ENCODE peak calls at places on chromosome 18, in four cellular contexts. One of them, this sample, is unnamed.

GRCh38 chr18:48613589-48613988 is 74.8 kb downstream of the CTIF start:
- DNase-seq in A549: no peak
- DNase-seq in HCT116: no peak
- DNase-seq in IMR-90: peak; percentile 49
- DNase-seq in this sample: no peak

GRCh38 chr18:34947711-34948125 is 93.5 kb upstream of the MAPRE2 start:
- DNase-seq in A549: no peak
- DNase-seq in HCT116: no peak
- DNase-seq in IMR-90: peak; percentile 65
- DNase-seq in this sample: no peak

GRCh38 chr18:24771300-24771699 is 310.9 kb downstream of the HRH4 start:
- DNase-seq in A549: no peak
- DNase-seq in HCT116: no peak
- DNase-seq in IMR-90: peak; percentile 54
- DNase-seq in this sample: no peak

GRCh38 chr18:68623342-68623741 is 91.6 kb downstream of the TMX3 start:
- DNase-seq in A549: peak; percentile 15
- DNase-seq in HCT116: peak; percentile 16
- DNase-seq in IMR-90: peak; percentile 84
- DNase-seq in this sample: peak; percentile 16

GRCh38 chr18:50297621-50298442 is 10.3 kb upstream of the CXXC1 start:
- DNase-seq in A549: no peak
- DNase-seq in HCT116: no peak
- DNase-seq in IMR-90: peak; percentile 61
- DNase-seq in this sample: peak; percentile 75

GRCh38 chr18:6648581-6648980 is 80.9 kb upstream of the ARHGAP28 start:
- DNase-seq in A549: no peak
- DNase-seq in HCT116: no peak
- DNase-seq in IMR-90: peak; percentile 53
- DNase-seq in this sample: no peak

GRCh38 chr18:76524900-76525698 is 30.1 kb upstream of the ZNF516 start:
- DNase-seq in A549: peak; percentile 46
- DNase-seq in HCT116: no peak
- DNase-seq in IMR-90: peak; percentile 68
- DNase-seq in this sample: no peak

GRCh38 chr18:65769653-65770052 is 18.8 kb downstream of the CDH7 start:
- DNase-seq in A549: no peak
- DNase-seq in HCT116: no peak
- DNase-seq in IMR-90: no peak
- DNase-seq in this sample: no peak

GRCh38 chr18:3261393-3262233 is at the start of gene MYL12B:
- DNase-seq in A549: peak; percentile 43
- DNase-seq in HCT116: peak; percentile 62
- DNase-seq in IMR-90: peak; percentile 68
- DNase-seq in this sample: peak; percentile 88

GRCh38 chr18:60554961-60555360 is 182.4 kb upstream of the MC4R start:
- DNase-seq in A549: no peak
- DNase-seq in HCT116: no peak
- DNase-seq in IMR-90: no peak
- DNase-seq in this sample: no peak

GRCh38 chr18:49301608-49302007 is 158.8 kb downstream of the DYM start:
- DNase-seq in A549: no peak
- DNase-seq in HCT116: no peak
- DNase-seq in IMR-90: no peak
- DNase-seq in this sample: no peak

GRCh38 chr18:3060667-3061580 is 48.0 kb upstream of the LPIN2 start:
- DNase-seq in A549: no peak
- DNase-seq in HCT116: no peak
- DNase-seq in IMR-90: no peak
- DNase-seq in this sample: peak; percentile 29

GRCh38 chr18:78979682-78980278 is at the start of gene SALL3:
- DNase-seq in A549: no peak
- DNase-seq in HCT116: no peak
- DNase-seq in IMR-90: no peak
- DNase-seq in this sample: no peak

GRCh38 chr18:37502036-37502435 is 63.6 kb downstream of the CELF4 start:
- DNase-seq in A549: no peak
- DNase-seq in HCT116: no peak
- DNase-seq in IMR-90: no peak
- DNase-seq in this sample: no peak

GRCh38 chr18:22465859-22466602 is 48.3 kb upstream of the CTAGE1 start:
- DNase-seq in A549: peak; percentile 69
- DNase-seq in HCT116: peak; percentile 73
- DNase-seq in IMR-90: peak; percentile 98
- DNase-seq in this sample: no peak

GRCh38 chr18:35730738-35731370 is 149.3 kb downstream of the GALNT1 start:
- DNase-seq in A549: no peak
- DNase-seq in HCT116: no peak
- DNase-seq in IMR-90: peak; percentile 4
- DNase-seq in this sample: no peak

GRCh38 chr18:8498905-8499304 is 110.3 kb upstream of the RAB12 start:
- DNase-seq in A549: no peak
- DNase-seq in HCT116: no peak
- DNase-seq in IMR-90: no peak
- DNase-seq in this sample: no peak

GRCh38 chr18:43213816-43214215 is 63.5 kb downstream of the SYT4 start:
- DNase-seq in A549: no peak
- DNase-seq in HCT116: no peak
- DNase-seq in IMR-90: no peak
- DNase-seq in this sample: no peak

GRCh38 chr18:13809025-13809384 is 14.9 kb upstream of the MC5R start:
- DNase-seq in A549: no peak
- DNase-seq in HCT116: no peak
- DNase-seq in IMR-90: no peak
- DNase-seq in this sample: no peak
- H3K27ac ChIP-seq in A549: no peak overlapping the region
- H3K27ac ChIP-seq in HCT116: no peak overlapping the region
- H3K27ac ChIP-seq in IMR-90: no peak overlapping the region
- H3K27ac ChIP-seq in this sample: no peak overlapping the region

DNA sequence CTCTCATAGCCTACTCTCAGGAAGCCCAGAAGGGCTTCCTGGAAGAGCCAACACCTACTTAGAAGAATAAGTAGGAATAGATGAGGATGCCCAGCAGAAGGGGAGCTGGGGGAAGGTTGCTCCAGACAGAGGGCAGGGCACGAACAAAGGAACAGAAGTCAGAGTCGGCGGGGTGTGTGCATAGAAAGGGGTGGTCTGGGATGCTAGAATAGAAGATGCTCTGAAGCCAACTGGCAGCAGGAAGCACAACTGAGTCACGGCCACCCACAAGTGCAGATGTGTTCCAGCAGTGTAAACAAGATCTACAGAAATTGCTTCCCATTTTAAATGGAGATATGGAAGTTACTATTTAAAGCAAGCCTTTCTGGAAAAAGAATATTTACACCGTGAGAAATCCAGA is 131.0 kb downstream of the ZNF532 start:
- DNase-seq in A549: no peak
- DNase-seq in HCT116: no peak
- DNase-seq in IMR-90: no peak
- DNase-seq in this sample: no peak
- H3K4me1 ChIP-seq in A549: peaks cover 66% of the 10 kb centered on the region
- H3K4me1 ChIP-seq in HCT116: peaks cover 46% of the 10 kb centered on the region
- H3K4me1 ChIP-seq in IMR-90: peaks cover 11% of the 10 kb centered on the region
- H3K4me1 ChIP-seq in this sample: peaks cover 15% of the 10 kb centered on the region

GRCh38 chr18:1053654-1054315 is 149.1 kb downstream of the ADCYAP1 start:
- DNase-seq in A549: no peak
- DNase-seq in HCT116: no peak
- DNase-seq in IMR-90: no peak
- DNase-seq in this sample: no peak
- H3K4me2 ChIP-seq in A549: no peak overlapping the region
- H3K4me2 ChIP-seq in HCT116: no peak overlapping the region
- H3K4me2 ChIP-seq in IMR-90: no peak overlapping the region
- H3K4me2 ChIP-seq in this sample: no peak overlapping the region

DNA sequence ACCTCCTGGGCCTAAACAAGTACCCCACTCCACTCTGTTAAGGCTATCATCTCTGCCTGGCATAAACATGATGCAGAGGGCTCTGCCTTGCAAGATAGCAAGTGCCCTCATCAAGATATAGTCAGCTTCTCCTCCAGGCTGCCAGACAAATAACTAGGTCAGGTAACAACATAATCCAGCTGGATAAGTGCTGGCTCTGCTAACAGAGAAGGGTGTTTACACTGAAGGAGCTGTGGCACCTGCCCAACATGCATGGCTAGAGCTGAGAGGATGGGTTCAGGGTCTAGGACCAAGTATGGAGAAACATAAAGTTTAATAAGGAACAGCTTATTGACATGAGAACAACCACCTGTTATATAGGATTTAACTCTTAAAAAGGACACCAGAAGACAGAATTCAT is 42.8 kb downstream of the DLGAP1 start:
- DNase-seq in A549: no peak
- DNase-seq in HCT116: no peak
- DNase-seq in IMR-90: no peak
- DNase-seq in this sample: no peak
- H3K27ac ChIP-seq in A549: no peak overlapping the region
- H3K27ac ChIP-seq in HCT116: no peak overlapping the region
- H3K27ac ChIP-seq in IMR-90: no peak overlapping the region
- H3K27ac ChIP-seq in this sample: no peak overlapping the region

GRCh38 chr18:55401638-55402191 is 186.3 kb downstream of the TCF4 start:
- DNase-seq in A549: no peak
- DNase-seq in HCT116: no peak
- DNase-seq in IMR-90: peak; percentile 87
- DNase-seq in this sample: no peak
- H3K4me1 ChIP-seq in A549: peaks cover 24% of the 10 kb centered on the region
- H3K4me1 ChIP-seq in HCT116: no peaks in the 10 kb centered on the region
- H3K4me1 ChIP-seq in IMR-90: peaks cover 9% of the 10 kb centered on the region
- H3K4me1 ChIP-seq in this sample: no peaks in the 10 kb centered on the region

GRCh38 chr18:74456017-74456408 is 1.1 kb downstream of the DIPK1C start:
- DNase-seq in A549: no peak
- DNase-seq in HCT116: no peak
- DNase-seq in IMR-90: no peak
- DNase-seq in this sample: no peak
- H3K4me2 ChIP-seq in A549: peak overlapping the region; percentile 76
- H3K4me2 ChIP-seq in HCT116: no peak overlapping the region
- H3K4me2 ChIP-seq in IMR-90: no peak overlapping the region
- H3K4me2 ChIP-seq in this sample: no peak overlapping the region

DNA sequence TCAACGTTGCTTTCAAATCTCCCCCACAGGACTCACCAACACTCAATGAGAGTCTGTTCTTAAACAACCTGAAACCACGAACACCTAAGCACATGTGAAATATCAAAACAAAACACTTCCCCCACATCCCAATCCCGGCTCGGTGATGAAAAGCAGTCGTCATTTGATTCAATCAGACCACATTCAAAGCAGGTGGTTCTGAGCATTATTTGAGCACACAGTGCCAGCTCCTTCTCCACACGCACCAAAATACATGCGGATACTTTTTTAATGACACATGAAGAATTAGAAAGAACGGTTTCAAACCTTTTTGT is 98.3 kb downstream of the TCF4 start:
- DNase-seq in A549: no peak
- DNase-seq in HCT116: no peak
- DNase-seq in IMR-90: peak; percentile 55
- DNase-seq in this sample: peak; percentile 48
- H3K27ac ChIP-seq in A549: no peak overlapping the region
- H3K27ac ChIP-seq in HCT116: no peak overlapping the region
- H3K27ac ChIP-seq in IMR-90: no peak overlapping the region
- H3K27ac ChIP-seq in this sample: peak overlapping the region; percentile 74

DNA sequence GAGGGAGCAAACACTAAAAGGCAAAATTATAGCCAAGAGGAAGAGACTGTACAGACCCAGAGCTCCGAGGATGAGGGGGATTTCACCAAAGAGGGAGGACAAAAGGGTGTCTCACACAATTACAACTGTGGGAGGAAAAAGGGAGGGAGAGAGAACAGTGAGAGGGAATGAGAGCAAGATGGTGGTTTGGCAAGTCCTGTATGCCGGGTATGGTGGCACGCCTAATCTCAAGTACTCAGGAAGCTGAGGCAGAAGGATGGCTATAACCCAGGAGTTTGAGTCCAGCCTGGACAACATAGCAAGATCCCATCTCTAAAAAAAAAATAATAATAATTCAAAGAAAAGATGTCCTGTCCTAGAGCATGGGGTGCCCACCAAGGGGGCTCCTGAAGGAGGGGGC is 34.3 kb downstream of the NPC1 start:
- DNase-seq in A549: no peak
- DNase-seq in HCT116: no peak
- DNase-seq in IMR-90: no peak
- DNase-seq in this sample: no peak
- H3K4me1 ChIP-seq in A549: peaks cover 20% of the 10 kb centered on the region
- H3K4me1 ChIP-seq in HCT116: peaks cover 25% of the 10 kb centered on the region
- H3K4me1 ChIP-seq in IMR-90: no peaks in the 10 kb centered on the region
- H3K4me1 ChIP-seq in this sample: no peaks in the 10 kb centered on the region

GRCh38 chr18:710418-711300 is 1.8 kb downstream of the ENOSF1 start:
- DNase-seq in A549: no peak
- DNase-seq in HCT116: no peak
- DNase-seq in IMR-90: no peak
- DNase-seq in this sample: no peak
- H3K4me2 ChIP-seq in A549: peak overlapping the region; percentile 99
- H3K4me2 ChIP-seq in HCT116: peak overlapping the region; percentile 99
- H3K4me2 ChIP-seq in IMR-90: no peak overlapping the region
- H3K4me2 ChIP-seq in this sample: peak overlapping the region; percentile 74

GRCh38 chr18:45357681-45358470 is 257.4 kb upstream of the SLC14A2 start:
- DNase-seq in A549: no peak
- DNase-seq in HCT116: no peak
- DNase-seq in IMR-90: no peak
- DNase-seq in this sample: no peak
- H3K27ac ChIP-seq in A549: no peak overlapping the region
- H3K27ac ChIP-seq in HCT116: no peak overlapping the region
- H3K27ac ChIP-seq in IMR-90: no peak overlapping the region
- H3K27ac ChIP-seq in this sample: no peak overlapping the region

This sample was measured in OCI-LY7.